ENCODE peak calls at places on chromosomes 6 and 20, in nine cellular contexts. One of them, this sample, is unnamed.

GRCh38 chr20:40686893-40687292 is 2.1 kb downstream of the MAFB start:
- DNase-seq in OCI-LY7: no peak
- DNase-seq in SK-N-SH: no peak
- DNase-seq in hepatocyte: no peak
- DNase-seq in neural progenitor cell: peak; percentile 43
- DNase-seq in MM.1S: no peak
- DNase-seq in PC-3: no peak
- DNase-seq in GM23248: peak; percentile 34
- DNase-seq in GM23338: no peak
- DNase-seq in this sample: no peak

GRCh38 chr6:151025076-151025475 is 159.6 kb downstream of the MTHFD1L start:
- DNase-seq in SK-N-SH: no peak
- DNase-seq in hepatocyte: no peak
- DNase-seq in OCI-LY7: no peak
- DNase-seq in GM23248: no peak
- DNase-seq in GM23338: no peak
- DNase-seq in PC-3: no peak
- DNase-seq in MM.1S: no peak
- DNase-seq in neural progenitor cell: no peak
- DNase-seq in this sample: no peak

GRCh38 chr6:116011520-116011919 is 49.2 kb downstream of the FRK start:
- DNase-seq in PC-3: peak; percentile 80
- DNase-seq in GM23248: no peak
- DNase-seq in hepatocyte: no peak
- DNase-seq in GM23338: no peak
- DNase-seq in neural progenitor cell: no peak
- DNase-seq in OCI-LY7: no peak
- DNase-seq in MM.1S: no peak
- DNase-seq in SK-N-SH: no peak
- DNase-seq in this sample: peak; percentile 89

GRCh38 chr6:27668442-27669275 is 195.8 kb upstream of the ZNF184 start:
- DNase-seq in GM23338: peak; percentile 88
- DNase-seq in OCI-LY7: peak; percentile 30
- DNase-seq in SK-N-SH: peak; percentile 44
- DNase-seq in neural progenitor cell: peak; percentile 74
- DNase-seq in MM.1S: peak; percentile 37
- DNase-seq in PC-3: peak; percentile 93
- DNase-seq in hepatocyte: peak; percentile 79
- DNase-seq in GM23248: peak; percentile 74
- DNase-seq in this sample: peak; percentile 80

GRCh38 chr6:73177221-73177944 is 47.9 kb downstream of the KHDC1L start:
- DNase-seq in MM.1S: no peak
- DNase-seq in GM23248: no peak
- DNase-seq in neural progenitor cell: no peak
- DNase-seq in hepatocyte: no peak
- DNase-seq in GM23338: no peak
- DNase-seq in SK-N-SH: no peak
- DNase-seq in OCI-LY7: peak; percentile 50
- DNase-seq in PC-3: no peak
- DNase-seq in this sample: no peak

GRCh38 chr6:97473979-97474378 is 191.0 kb upstream of the MMS22L start:
- DNase-seq in SK-N-SH: no peak
- DNase-seq in MM.1S: no peak
- DNase-seq in PC-3: no peak
- DNase-seq in hepatocyte: no peak
- DNase-seq in GM23338: peak; percentile 3
- DNase-seq in OCI-LY7: peak; percentile 2
- DNase-seq in GM23248: no peak
- DNase-seq in neural progenitor cell: no peak
- DNase-seq in this sample: no peak

GRCh38 chr20:5513975-5514516 is 197.3 kb upstream of the PROKR2 start:
- DNase-seq in SK-N-SH: no peak
- DNase-seq in OCI-LY7: no peak
- DNase-seq in MM.1S: no peak
- DNase-seq in hepatocyte: peak; percentile 75
- DNase-seq in neural progenitor cell: no peak
- DNase-seq in GM23248: peak; percentile 58
- DNase-seq in PC-3: peak; percentile 95
- DNase-seq in GM23338: no peak
- DNase-seq in this sample: peak; percentile 68

GRCh38 chr6:134642217-134642616 is 307.7 kb downstream of the ALDH8A1 start:
- DNase-seq in GM23248: no peak
- DNase-seq in GM23338: no peak
- DNase-seq in neural progenitor cell: no peak
- DNase-seq in MM.1S: no peak
- DNase-seq in OCI-LY7: no peak
- DNase-seq in SK-N-SH: no peak
- DNase-seq in hepatocyte: peak; percentile 47
- DNase-seq in PC-3: no peak
- DNase-seq in this sample: no peak

GRCh38 chr6:17393335-17394191 is at the start of gene CAP2:
- DNase-seq in neural progenitor cell: peak; percentile 90
- DNase-seq in hepatocyte: peak; percentile 82
- DNase-seq in OCI-LY7: no peak
- DNase-seq in MM.1S: no peak
- DNase-seq in GM23338: peak; percentile 88
- DNase-seq in SK-N-SH: peak; percentile 80
- DNase-seq in GM23248: peak; percentile 73
- DNase-seq in PC-3: peak; percentile 74
- DNase-seq in this sample: no peak

GRCh38 chr6:125679128-125679527 is 70.3 kb upstream of the HEY2 start:
- DNase-seq in GM23338: peak; percentile 64
- DNase-seq in OCI-LY7: no peak
- DNase-seq in GM23248: no peak
- DNase-seq in PC-3: no peak
- DNase-seq in SK-N-SH: no peak
- DNase-seq in hepatocyte: no peak
- DNase-seq in neural progenitor cell: peak; percentile 17
- DNase-seq in MM.1S: no peak
- DNase-seq in this sample: no peak

GRCh38 chr20:35734777-35735649 is 7.0 kb downstream of the RBM39 start:
- DNase-seq in hepatocyte: no peak
- DNase-seq in PC-3: no peak
- DNase-seq in SK-N-SH: no peak
- DNase-seq in GM23248: no peak
- DNase-seq in MM.1S: no peak
- DNase-seq in GM23338: no peak
- DNase-seq in neural progenitor cell: no peak
- DNase-seq in OCI-LY7: no peak
- DNase-seq in this sample: no peak

GRCh38 chr20:35773154-35773751 is 1.4 kb downstream of the PHF20 start:
- DNase-seq in GM23248: peak; percentile 23
- DNase-seq in SK-N-SH: no peak
- DNase-seq in hepatocyte: peak; percentile 48
- DNase-seq in GM23338: peak; percentile 23
- DNase-seq in OCI-LY7: peak; percentile 40
- DNase-seq in neural progenitor cell: peak; percentile 13
- DNase-seq in PC-3: peak; percentile 39
- DNase-seq in MM.1S: peak; percentile 45
- DNase-seq in this sample: no peak

GRCh38 chr20:49122920-49123319 is 65.2 kb downstream of the STAU1 start:
- DNase-seq in GM23248: no peak
- DNase-seq in OCI-LY7: no peak
- DNase-seq in SK-N-SH: no peak
- DNase-seq in PC-3: no peak
- DNase-seq in MM.1S: no peak
- DNase-seq in GM23338: no peak
- DNase-seq in neural progenitor cell: no peak
- DNase-seq in hepatocyte: no peak
- DNase-seq in this sample: no peak

GRCh38 chr6:91438570-91438969 is 851.7 kb upstream of the MAP3K7 start:
- DNase-seq in neural progenitor cell: no peak
- DNase-seq in PC-3: peak; percentile 72
- DNase-seq in SK-N-SH: no peak
- DNase-seq in OCI-LY7: no peak
- DNase-seq in GM23338: no peak
- DNase-seq in hepatocyte: no peak
- DNase-seq in MM.1S: no peak
- DNase-seq in GM23248: no peak
- DNase-seq in this sample: no peak
- TF ChIP-seq EZH2phosphoT487 in neural progenitor cell: no peak
- TF ChIP-seq EZH2phosphoT487 in PC-3: no peak
- TF ChIP-seq EZH2phosphoT487 in SK-N-SH: no peak
- TF ChIP-seq EZH2phosphoT487 in OCI-LY7: no peak
- TF ChIP-seq EZH2phosphoT487 in GM23338: no peak
- TF ChIP-seq EZH2phosphoT487 in hepatocyte: no peak
- TF ChIP-seq EZH2phosphoT487 in MM.1S: no peak
- TF ChIP-seq EZH2phosphoT487 in GM23248: no peak
- TF ChIP-seq EZH2phosphoT487 in this sample: no peak

DNA sequence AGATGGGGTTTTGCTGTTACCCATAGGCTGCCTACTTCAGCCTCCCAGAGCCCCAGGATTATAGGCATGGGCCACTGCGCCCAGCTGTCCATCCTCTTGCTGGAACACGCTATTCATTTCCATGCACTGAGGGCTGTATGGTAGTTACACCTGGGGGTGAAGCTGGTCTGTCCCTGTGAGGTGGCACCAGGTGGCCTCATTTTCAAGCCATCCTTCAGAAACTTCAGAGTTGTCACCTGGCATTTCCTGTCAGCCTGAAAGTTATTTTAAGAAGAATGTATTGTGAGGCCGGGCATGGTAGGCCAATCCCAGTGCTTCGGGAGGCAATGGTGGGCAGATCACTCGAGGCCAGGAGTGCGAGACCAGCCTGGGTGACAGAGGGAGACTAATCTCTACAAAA is 147.6 kb downstream of the DTNBP1 start:
- DNase-seq in neural progenitor cell: no peak
- DNase-seq in MM.1S: peak; percentile 67
- DNase-seq in OCI-LY7: peak; percentile 83
- DNase-seq in SK-N-SH: no peak
- DNase-seq in hepatocyte: no peak
- DNase-seq in PC-3: no peak
- DNase-seq in GM23338: no peak
- DNase-seq in GM23248: no peak
- DNase-seq in this sample: no peak
- TF ChIP-seq EZH2phosphoT487 in neural progenitor cell: no peak
- TF ChIP-seq EZH2phosphoT487 in MM.1S: no peak
- TF ChIP-seq EZH2phosphoT487 in OCI-LY7: no peak
- TF ChIP-seq EZH2phosphoT487 in SK-N-SH: no peak
- TF ChIP-seq EZH2phosphoT487 in hepatocyte: no peak
- TF ChIP-seq EZH2phosphoT487 in PC-3: no peak
- TF ChIP-seq EZH2phosphoT487 in GM23338: no peak
- TF ChIP-seq EZH2phosphoT487 in GM23248: no peak
- TF ChIP-seq EZH2phosphoT487 in this sample: no peak

DNA sequence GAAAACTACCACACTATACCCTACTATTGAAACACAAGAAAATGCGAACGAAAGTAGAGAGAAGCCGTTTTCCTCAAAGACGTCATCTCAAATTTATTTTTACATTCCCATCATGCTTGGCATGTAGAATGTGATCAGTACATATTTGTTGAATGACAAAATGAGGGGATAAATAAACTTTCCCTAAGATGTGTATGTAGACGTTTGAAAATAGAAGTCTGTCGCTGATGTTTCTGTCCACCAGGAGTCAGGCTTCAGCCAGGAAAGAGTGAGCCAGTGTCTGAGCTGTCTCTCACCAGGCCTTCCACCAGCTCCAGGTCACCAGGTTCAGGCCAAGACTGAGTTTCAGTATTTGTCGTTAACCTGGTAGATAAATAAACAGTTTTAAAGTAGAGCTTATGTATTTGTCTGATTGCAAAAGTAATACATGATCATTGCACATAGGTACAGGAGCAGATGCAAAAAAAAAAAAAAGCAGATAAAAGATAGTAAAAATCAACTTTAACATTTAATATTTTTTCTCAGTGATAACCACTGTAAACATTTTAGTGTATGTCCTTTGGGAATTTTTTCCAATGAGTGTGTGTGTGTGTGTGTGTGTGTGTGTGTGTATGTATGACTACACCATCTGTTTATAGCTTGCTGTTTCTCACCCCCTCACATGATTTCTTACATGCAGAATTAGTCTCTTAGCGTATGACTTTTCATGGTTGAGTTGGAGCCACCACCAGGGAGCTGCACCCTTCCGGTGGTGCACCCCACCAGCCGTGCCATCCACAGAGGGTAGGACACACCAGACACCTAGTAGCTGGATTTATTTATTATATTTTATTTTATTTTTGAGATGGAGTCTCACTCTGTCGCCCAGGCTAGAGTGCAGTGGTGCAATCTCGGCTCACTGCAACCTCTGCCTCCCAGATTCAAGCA is 26.2 kb downstream of the WRNIP1 start:
- DNase-seq in MM.1S: peak; percentile 65
- DNase-seq in hepatocyte: peak; percentile 86
- DNase-seq in PC-3: peak; percentile 93
- DNase-seq in GM23338: peak; percentile 87
- DNase-seq in neural progenitor cell: peak; percentile 75
- DNase-seq in SK-N-SH: peak; percentile 77
- DNase-seq in OCI-LY7: peak; percentile 75
- DNase-seq in GM23248: peak; percentile 93
- DNase-seq in this sample: peak; percentile 75
- TF ChIP-seq EZH2phosphoT487 in MM.1S: no peak
- TF ChIP-seq EZH2phosphoT487 in hepatocyte: no peak
- TF ChIP-seq EZH2phosphoT487 in PC-3: no peak
- TF ChIP-seq EZH2phosphoT487 in GM23338: no peak
- TF ChIP-seq EZH2phosphoT487 in neural progenitor cell: no peak
- TF ChIP-seq EZH2phosphoT487 in SK-N-SH: no peak
- TF ChIP-seq EZH2phosphoT487 in OCI-LY7: no peak
- TF ChIP-seq EZH2phosphoT487 in GM23248: no peak
- TF ChIP-seq EZH2phosphoT487 in this sample: no peak

DNA sequence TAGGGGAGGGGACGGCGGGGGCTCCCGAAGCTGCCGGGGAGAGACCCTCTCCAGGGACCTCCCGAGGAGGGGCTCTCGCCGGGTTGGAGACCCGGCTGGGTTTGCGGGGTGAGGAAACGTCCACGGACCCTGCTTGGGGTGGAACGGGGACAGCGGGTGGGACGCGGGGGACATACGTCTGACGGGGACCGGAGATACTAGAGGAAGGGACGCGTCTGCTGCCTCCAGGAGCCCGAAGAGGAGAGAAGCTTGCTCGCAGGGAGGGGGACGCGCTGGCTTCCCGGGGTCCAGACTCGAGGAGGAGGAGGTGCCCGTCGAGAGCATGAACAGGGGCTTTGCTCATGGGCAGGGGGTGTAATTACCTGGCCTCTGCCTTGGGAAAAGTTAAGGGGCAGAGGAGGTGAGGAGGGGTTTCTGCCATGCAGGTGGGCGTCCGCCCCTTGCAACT is 593 bp downstream of the DNMT3B start:
- DNase-seq in GM23338: no peak
- DNase-seq in MM.1S: peak; percentile 14
- DNase-seq in SK-N-SH: peak; percentile 78
- DNase-seq in neural progenitor cell: peak; percentile 62
- DNase-seq in hepatocyte: peak; percentile 52
- DNase-seq in PC-3: peak; percentile 9
- DNase-seq in GM23248: peak; percentile 48
- DNase-seq in OCI-LY7: peak; percentile 44
- DNase-seq in this sample: no peak
- TF ChIP-seq EZH2phosphoT487 in GM23338: no peak
- TF ChIP-seq EZH2phosphoT487 in MM.1S: no peak
- TF ChIP-seq EZH2phosphoT487 in SK-N-SH: no peak
- TF ChIP-seq EZH2phosphoT487 in neural progenitor cell: no peak
- TF ChIP-seq EZH2phosphoT487 in hepatocyte: no peak
- TF ChIP-seq EZH2phosphoT487 in PC-3: no peak
- TF ChIP-seq EZH2phosphoT487 in GM23248: no peak
- TF ChIP-seq EZH2phosphoT487 in OCI-LY7: no peak
- TF ChIP-seq EZH2phosphoT487 in this sample: no peak